ENCODE peak calls at places on chromosomes 3 and 15, in six cellular contexts. G, X, Z, F, W and Y are unnamed samples.
A peak's percentile ranks its signal among the peaks of the same experiment; 100 is the strongest.

GRCh38 chr15:59792359-59792758 is 103.2 kb upstream of the BNIP2 start:
- DNase-seq in G (no peak), X (no peak), Z (no peak), F (no peak), W (no peak), Y (no peak)

GRCh38 chr15:69415381-69415780 is 1.2 kb downstream of the KIF23 start:
- DNase-seq in G (no peak), X (no peak), Z (no peak), F (no peak), W (no peak), Y (peak; percentile 31)

GRCh38 chr3:74410276-74410941 is 204.1 kb downstream of the CNTN3 start:
- DNase-seq in G (no peak), X (no peak), Z (no peak), F (no peak), W (no peak), Y (no peak)

GRCh38 chr3:112676659-112677234 is 35.8 kb upstream of the CCDC80 start:
- DNase-seq in G (peak; percentile 94), X (peak; percentile 58), Z (peak; percentile 98), F (peak; percentile 68), W (peak; percentile 75), Y (peak; percentile 96)

GRCh38 chr3:187998611-187999010 is 155.3 kb upstream of the LPP start:
- DNase-seq in G (no peak), X (no peak), Z (no peak), F (no peak), W (no peak), Y (no peak)

GRCh38 chr3:156433138-156433537 is 121.8 kb downstream of the SSR3 start:
- DNase-seq in G (peak; percentile 14), X (no peak), Z (no peak), F (no peak), W (no peak), Y (peak; percentile 8)

GRCh38 chr15:39338251-39338650 is 242.6 kb upstream of the THBS1 start:
- DNase-seq in G (no peak), X (no peak), Z (peak; percentile 46), F (no peak), W (no peak), Y (peak; percentile 81)

GRCh38 chr3:183959214-183959613 is 58.5 kb downstream of the ABCC5 start:
- DNase-seq in G (no peak), X (peak; percentile 35), Z (no peak), F (no peak), W (no peak), Y (no peak)

GRCh38 chr3:99549918-99550603 is 88.3 kb upstream of the COL8A1 start:
- DNase-seq in G (no peak), X (no peak), Z (peak; percentile 75), F (no peak), W (no peak), Y (peak; percentile 86)

GRCh38 chr3:25573386-25574171 is 91.1 kb downstream of the TOP2B start:
- DNase-seq in G (peak; percentile 61), X (no peak), Z (peak; percentile 51), F (no peak), W (peak; percentile 85), Y (peak; percentile 69)

GRCh38 chr15:31469801-31470545 is 143.3 kb downstream of the KLF13 start:
- DNase-seq in G (no peak), X (peak; percentile 4), Z (no peak), F (no peak), W (no peak), Y (no peak)

GRCh38 chr3:76405196-76405595 is 619.8 kb upstream of the ZNF717 start:
- DNase-seq in G (peak; percentile 17), X (no peak), Z (peak; percentile 47), F (no peak), W (no peak), Y (no peak)

GRCh38 chr15:68623301-68623892 is 44.6 kb downstream of the CORO2B start:
- DNase-seq in G (no peak), X (peak; percentile 27), Z (no peak), F (peak; percentile 75), W (no peak), Y (no peak)

GRCh38 chr3:158560979-158561378 is 10.0 kb upstream of the MLF1 start:
- DNase-seq in G (no peak), X (no peak), Z (no peak), F (no peak), W (no peak), Y (no peak)

GRCh38 chr3:172974969-172975368 is 166.1 kb downstream of the SPATA16 start:
- DNase-seq in G (no peak), X (no peak), Z (no peak), F (no peak), W (no peak), Y (no peak)

GRCh38 chr15:52082197-52083036 is 30.2 kb downstream of the BCL2L10 start:
- DNase-seq in G (no peak), X (no peak), Z (no peak), F (no peak), W (peak; percentile 29), Y (peak; percentile 72)

GRCh38 chr3:150762662-150763121 is 277 bp downstream of the SIAH2 start:
- DNase-seq in G (no peak), X (no peak), Z (no peak), F (peak; percentile 35), W (no peak), Y (no peak)

GRCh38 chr15:96331942-96332853 is 1.7 kb downstream of the NR2F2 start:
- DNase-seq in G (peak; percentile 35), X (no peak), Z (peak; percentile 51), F (peak; percentile 50), W (peak; percentile 81), Y (peak; percentile 62)

GRCh38 chr3:119672791-119673190 is 4.4 kb downstream of the COX17 start:
- DNase-seq in G (no peak), X (no peak), Z (no peak), F (no peak), W (no peak), Y (no peak)

GRCh38 chr3:125148836-125149235 is 63.7 kb downstream of the SLC12A8 start:
- DNase-seq in G (no peak), X (no peak), Z (peak; percentile 84), F (peak; percentile 73), W (peak; percentile 92), Y (peak; percentile 65)

GRCh38 chr15:93943607-93944006 is 287.8 kb upstream of the MCTP2 start:
- DNase-seq in G (no peak), X (no peak), Z (peak; percentile 0), F (no peak), W (no peak), Y (peak; percentile 3)

GRCh38 chr15:100229181-100230163 is 112.3 kb downstream of the ADAMTS17 start:
- DNase-seq in G (no peak), X (no peak), Z (no peak), F (no peak), W (no peak), Y (no peak)

GRCh38 chr3:61627768-61628185 is 66.4 kb downstream of the PTPRG start:
- DNase-seq in G (peak; percentile 82), X (peak; percentile 21), Z (peak; percentile 95), F (no peak), W (peak; percentile 72), Y (peak; percentile 93)

GRCh38 chr3:196867507-196868296 is at the start of gene SENP5:
- DNase-seq in G (peak; percentile 83), X (peak; percentile 93), Z (peak; percentile 97), F (peak; percentile 94), W (peak; percentile 99), Y (peak; percentile 86)

GRCh38 chr15:94844533-94845390 is 613.4 kb downstream of the MCTP2 start:
- DNase-seq in G (peak; percentile 33), X (peak; percentile 92), Z (peak; percentile 23), F (peak; percentile 71), W (no peak), Y (peak; percentile 22)

GRCh38 chr15:75693501-75694240 is 19.0 kb downstream of the CSPG4 start:
- DNase-seq in G (no peak), X (no peak), Z (peak; percentile 83), F (no peak), W (peak; percentile 97), Y (peak; percentile 84)

GRCh38 chr15:69316281-69316680 is 17.6 kb downstream of the PAQR5 start:
- DNase-seq in G (no peak), X (no peak), Z (no peak), F (no peak), W (no peak), Y (no peak)

GRCh38 chr3:37700849-37701248 is 160.8 kb upstream of the CTDSPL start:
- DNase-seq in G (no peak), X (peak; percentile 55), Z (peak; percentile 35), F (no peak), W (no peak), Y (no peak)

GRCh38 chr3:10472877-10473440 is 32.4 kb downstream of the ATP2B2 start:
- DNase-seq in G (no peak), X (no peak), Z (no peak), F (no peak), W (peak; percentile 75), Y (no peak)

GRCh38 chr3:49666592-49666991 is 7.6 kb upstream of the APEH start:
- DNase-seq in G (no peak), X (no peak), Z (peak; percentile 48), F (no peak), W (no peak), Y (peak; percentile 36)

GRCh38 chr3:49668861-49669260 is 5.3 kb upstream of the APEH start:
- DNase-seq in G (no peak), X (no peak), Z (peak; percentile 46), F (no peak), W (peak; percentile 91), Y (peak; percentile 23)

GRCh38 chr3:49669352-49669751 is 4.8 kb upstream of the APEH start:
- DNase-seq in G (no peak), X (no peak), Z (no peak), F (no peak), W (peak; percentile 78), Y (no peak)

GRCh38 chr3:49668414-49668797 is 5.7 kb upstream of the APEH start:
- DNase-seq in G (no peak), X (no peak), Z (peak; percentile 28), F (no peak), W (no peak), Y (no peak)

GRCh38 chr3:49667701-49668413 is 6.3 kb upstream of the APEH start:
- DNase-seq in G (no peak), X (no peak), Z (no peak), F (no peak), W (peak; percentile 79), Y (no peak)
- H3K4me3 ChIP-seq in G (no peak overlapping the region), X (no peak overlapping the region), Z (no peak overlapping the region), F (no peak overlapping the region), W (no peak overlapping the region), Y (no peak overlapping the region)

GRCh38 chr3:41095702-41096101 is 103.6 kb upstream of the CTNNB1 start:
- DNase-seq in G (no peak), X (no peak), Z (no peak), F (no peak), W (no peak), Y (no peak)
- TF ChIP-seq CTCF in G (no peak), X (no peak), Z (no peak), F (no peak), W (no peak), Y (no peak)

GRCh38 chr15:74610302-74610951 is 5.2 kb upstream of the CLK3 start:
- DNase-seq in G (no peak), X (no peak), Z (peak; percentile 48), F (peak; percentile 75), W (peak; percentile 82), Y (no peak)
- H3K4me3 ChIP-seq in G (no peak overlapping the region), X (no peak overlapping the region), Z (no peak overlapping the region), F (no peak overlapping the region), W (no peak overlapping the region), Y (no peak overlapping the region)

GRCh38 chr3:39079530-39079929 is 27.7 kb downstream of the WDR48 start:
- DNase-seq in G (no peak), X (no peak), Z (no peak), F (no peak), W (no peak), Y (no peak)
- TF ChIP-seq CTCF in G (no peak), X (no peak), Z (no peak), F (no peak), W (no peak), Y (no peak)

GRCh38 chr15:98717942-98718341 is 69.6 kb downstream of the IGF1R start:
- DNase-seq in G (no peak), X (no peak), Z (no peak), F (no peak), W (no peak), Y (no peak)
- H3K4me3 ChIP-seq in G (no peak overlapping the region), X (no peak overlapping the region), Z (no peak overlapping the region), F (no peak overlapping the region), W (no peak overlapping the region), Y (no peak overlapping the region)